ENCODE peak calls at places on chromosomes 5 and 9, in four cellular contexts. A is EH; E is activated T-cell treated with anti-CD3 and anti-CD28 coated beads, Interleukin-2, amount 50 U/mL, for 48 hours; M is effector memory CD8-positive, alpha-beta T cell. P is an unnamed sample.

GRCh38 chr5:135135530-135136201 is 101.6 kb upstream of the PITX1 start:
- DNase-seq in A (peak), E (no peak), M (no peak), P (no peak)

GRCh38 chr5:142222235-142222880 is 102.5 kb downstream of the SPRY4 start:
- DNase-seq in A (peak), E (no peak), M (no peak), P (no peak)

GRCh38 chr5:126188804-126189203 is 234.4 kb upstream of the GRAMD2B start:
- DNase-seq in A (no peak), E (no peak), M (no peak), P (no peak)

GRCh38 chr5:56410696-56411095 is 177.6 kb upstream of the ANKRD55 start:
- DNase-seq in A (no peak), E (no peak), M (no peak), P (no peak)

GRCh38 chr9:105076729-105077128 is 148.8 kb upstream of the ABCA1 start:
- DNase-seq in A (no peak), E (no peak), M (no peak), P (no peak)

GRCh38 chr9:96327694-96328352 is 25.8 kb upstream of the HSD17B3 start:
- DNase-seq in A (peak), E (peak), M (peak), P (peak)

GRCh38 chr9:136418182-136419091 is 8.0 kb downstream of the PMPCA start:
- DNase-seq in A (no peak), E (no peak), M (no peak), P (no peak)

GRCh38 chr5:1060535-1060981 is 51.3 kb downstream of the SLC12A7 start:
- DNase-seq in A (no peak), E (no peak), M (no peak), P (no peak)

GRCh38 chr5:74762599-74762998 is 4.3 kb downstream of the GFM2 start:
- DNase-seq in A (peak), E (no peak), M (no peak), P (no peak)

P was measured in WERI-Rb-1.